ENCODE peak calls at places on chromosomes 6 and 20, in seven cellular contexts. C is transverse colon; Z is effector memory CD4-positive, alpha-beta T cell; I is CD4-positive, CD25-positive, alpha-beta regulatory T cell; R is right lobe of liver; U is psoas muscle; Y is keratinocyte. A is an unnamed sample. For H3K4me1, the result is how much of the 10 kb centered on the place peaks cover.

GRCh38 chr20:56429496-56429895 is 17.4 kb downstream of the CASS4 start:
- DNase-seq in C (no peak), I (no peak), R (no peak), U (no peak), Y (peak), Z (no peak), A (no peak)

GRCh38 chr6:53023323-53023722 is 28.2 kb upstream of the GSTA4 start:
- DNase-seq in U (no peak), I (no peak), Y (no peak), R (no peak), C (no peak), Z (no peak), A (no peak)

GRCh38 chr6:81981812-81982211 is 229.3 kb upstream of the TENT5A start:
- DNase-seq in Y (no peak), I (no peak), R (no peak), U (no peak), C (no peak), Z (no peak), A (no peak)

GRCh38 chr6:158815379-158815724 is 3.8 kb downstream of the EZR start:
- DNase-seq in C (no peak), U (no peak), R (no peak), I (no peak), Y (no peak), Z (no peak), A (no peak)

GRCh38 chr6:5905431-5906339 is 101.0 kb downstream of the NRN1 start:
- DNase-seq in U (peak), Y (peak), I (no peak), R (peak), Z (no peak), C (peak), A (peak)

GRCh38 chr6:34791164-34791841 is 580 bp upstream of the BLTP3A start:
- DNase-seq in Y (no peak), Z (no peak), U (peak), C (peak), R (peak), I (peak), A (no peak)

GRCh38 chr6:71254323-71254722 is 34.3 kb upstream of the OGFRL1 start:
- DNase-seq in R (no peak), Y (no peak), I (no peak), C (no peak), Z (no peak), U (peak), A (no peak)

GRCh38 chr20:35179292-35180212 is 7.7 kb downstream of the PROCR start:
- DNase-seq in U (no peak), Z (no peak), C (no peak), I (no peak), Y (no peak), R (peak), A (no peak)

GRCh38 chr6:88220493-88220892 is 54.3 kb upstream of the CNR1 start:
- DNase-seq in Y (no peak), R (no peak), U (no peak), I (no peak), Z (no peak), C (no peak), A (no peak)

GRCh38 chr20:10179574-10180298 is 38.9 kb upstream of the SNAP25 start:
- DNase-seq in I (no peak), U (no peak), R (no peak), Y (no peak), C (no peak), Z (no peak), A (no peak)

GRCh38 chr6:29230666-29231065 is 60.0 kb downstream of the OR2J2 start:
- DNase-seq in Z (no peak), I (no peak), C (no peak), R (no peak), Y (no peak), U (no peak), A (no peak)

DNA sequence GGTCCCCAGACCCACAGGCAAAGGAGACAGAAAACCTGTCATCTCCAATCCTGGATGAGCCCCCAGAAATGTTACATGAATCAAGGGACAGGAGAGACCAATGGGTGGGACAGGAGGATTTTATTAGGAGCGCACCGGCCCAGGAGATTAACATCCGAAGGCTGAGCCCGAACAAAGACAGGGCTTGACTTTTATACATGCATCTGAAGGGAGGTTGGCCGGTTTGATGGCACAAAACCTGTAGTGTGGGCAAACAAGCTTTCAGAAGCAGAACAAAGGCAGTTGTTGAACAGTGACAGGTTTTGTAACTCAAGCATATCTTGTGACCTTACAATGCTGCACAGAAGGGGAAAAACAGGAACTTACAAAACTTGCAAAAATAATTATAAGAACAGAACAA is 83.9 kb upstream of the GPR6 start:
- DNase-seq in I (no peak), R (no peak), C (no peak), U (no peak), Z (no peak), Y (no peak), A (no peak)
- H3K4me1 ChIP-seq in I (under half), R (under half), C (under half), U (under half), Z (under half), Y (under half), A (under half)

GRCh38 chr6:122696853-122697252 is 82.7 kb upstream of the FABP7 start:
- DNase-seq in C (no peak), Z (no peak), R (no peak), Y (peak), U (no peak), I (no peak), A (no peak)
- H3K27ac ChIP-seq in C (no peak), Z (no peak), R (no peak), Y (peak), U (no peak), I (no peak), A (no peak)

GRCh38 chr20:50130346-50130703 is 17.4 kb upstream of the UBE2V1 start:
- DNase-seq in C (no peak), R (no peak), U (no peak), I (no peak), Y (no peak), Z (no peak), A (no peak)
- H3K4me1 ChIP-seq in C (under half), R (under half), U (half or more), I (under half), Y (under half), Z (under half), A (under half)

DNA sequence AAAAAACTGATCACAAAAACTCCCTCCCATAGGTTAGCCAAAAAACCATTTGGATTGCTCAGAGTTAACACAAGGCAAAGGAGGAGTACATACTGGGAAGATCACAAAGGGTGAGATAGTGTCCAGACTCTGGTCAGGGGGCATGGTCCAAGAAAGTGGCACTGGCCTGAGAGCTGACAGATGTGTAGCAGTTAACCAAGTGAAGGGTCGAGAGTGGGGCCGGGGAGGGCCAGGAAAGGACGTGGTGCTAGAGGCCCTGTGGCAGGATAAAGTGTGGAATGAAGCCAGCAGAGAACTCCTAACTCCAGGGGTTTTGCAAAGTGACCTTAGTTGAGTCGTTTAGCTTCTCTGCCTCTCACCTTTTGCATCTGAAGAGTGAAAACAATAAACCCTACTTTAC is 290.5 kb downstream of the FOXA2 start:
- DNase-seq in R (no peak), Y (no peak), I (no peak), U (no peak), C (no peak), Z (no peak), A (no peak)
- H3K27ac ChIP-seq in R (no peak), Y (no peak), I (no peak), U (no peak), C (no peak), Z (no peak), A (no peak)

DNA sequence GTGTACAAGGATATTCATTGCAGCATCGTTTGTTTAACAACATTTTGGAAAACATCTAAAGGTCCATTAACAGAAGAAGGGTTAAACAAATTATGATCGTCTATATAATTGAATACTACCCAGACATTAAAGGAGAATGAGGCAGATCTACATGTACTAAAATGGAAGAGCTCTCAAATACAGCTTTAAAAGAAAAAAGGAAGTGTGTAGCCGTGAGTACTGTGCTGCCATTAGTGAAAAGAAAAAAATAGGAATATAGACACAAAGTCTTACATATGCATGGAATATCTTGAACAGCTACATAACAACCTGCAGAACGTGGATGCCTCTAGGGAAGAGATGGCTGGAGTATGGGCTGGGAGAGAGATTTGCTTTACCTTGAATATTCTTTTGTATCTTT is 37.9 kb downstream of the PRDM1 start:
- DNase-seq in C (no peak), Z (no peak), I (no peak), R (no peak), Y (no peak), U (no peak), A (no peak)
- H3K4me1 ChIP-seq in C (under half), Z (under half), I (under half), R (under half), Y (under half), U (under half), A (under half)

DNA sequence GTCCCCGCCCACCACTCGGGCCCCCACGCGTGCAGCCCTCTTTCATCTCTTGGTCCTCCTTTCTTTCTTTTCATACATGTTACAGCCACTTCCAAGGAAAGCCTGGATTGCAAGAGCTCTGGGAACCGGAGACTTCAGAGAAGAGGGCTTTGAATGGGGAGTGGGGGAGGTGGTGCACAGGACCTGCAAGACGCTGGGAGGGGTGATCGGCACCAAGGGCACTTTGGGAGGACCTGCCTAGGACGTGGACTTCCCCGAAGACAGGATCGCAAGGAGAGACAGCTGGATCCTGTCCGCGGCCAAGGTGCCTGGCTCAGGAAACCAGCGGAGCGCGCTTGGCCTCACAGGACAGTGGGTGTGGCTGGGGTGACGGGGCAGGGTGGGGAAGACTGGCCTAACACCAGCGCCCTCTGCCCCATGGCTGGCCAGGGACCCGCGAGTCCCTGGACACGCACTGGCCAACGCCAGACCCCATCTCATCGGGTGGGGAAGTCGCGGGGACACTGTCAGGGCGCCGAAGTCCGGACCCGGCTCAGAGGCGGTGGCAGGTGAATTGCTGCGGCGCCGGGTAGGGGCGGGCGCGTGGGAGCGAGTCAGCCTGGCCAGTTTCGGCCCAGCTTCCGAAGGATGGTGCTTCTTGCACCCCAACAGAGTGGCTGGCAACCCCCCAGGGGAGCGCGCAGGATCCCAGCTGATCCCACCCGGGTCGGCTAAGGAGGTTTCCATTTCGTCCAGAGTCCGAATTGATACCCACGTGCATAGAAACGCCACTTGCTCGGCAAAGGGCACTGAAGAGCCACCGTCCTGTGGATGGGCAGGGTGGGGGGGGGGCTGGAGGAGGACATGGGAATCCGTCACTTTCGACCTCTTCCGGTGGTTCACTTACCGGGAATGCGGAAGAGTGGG is 714 bp upstream of the THBD start:
- DNase-seq in R (peak), Y (no peak), Z (no peak), U (peak), C (no peak), I (no peak), A (no peak)
- H3K27ac ChIP-seq in R (peak), Y (peak), Z (no peak), U (peak), C (peak), I (no peak), A (peak)

GRCh38 chr6:32189742-32190053 is 304 bp downstream of the PBX2 start:
- DNase-seq in R (peak), Y (no peak), C (no peak), Z (no peak), U (no peak), I (no peak), A (no peak)
- H3K4me1 ChIP-seq in R (under half), Y (under half), C (under half), Z (under half), U (under half), I (half or more), A (under half)

GRCh38 chr6:170114956-170115855 is 175.7 kb downstream of the DLL1 start:
- DNase-seq in Y (no peak), I (no peak), R (peak), C (no peak), Z (no peak), U (peak), A (no peak)
- H3K27ac ChIP-seq in Y (no peak), I (no peak), R (no peak), C (no peak), Z (no peak), U (no peak), A (no peak)

A was measured in thoracic aorta.